ENCODE peak calls at places on chromosomes 3 and 15, in four cellular contexts. Q is body of pancreas, D is GM20000, W is endothelial cell of umbilical vein. E is an unnamed sample.

GRCh38 chr15:86115138-86115801 is 35.6 kb downstream of the AGBL1 start:
- DNase-seq in W (no peak), Q (no peak), D (no peak), E (no peak)

GRCh38 chr3:138359549-138360271 is 11.3 kb downstream of the MRAS start:
- DNase-seq in D (no peak), Q (no peak), W (no peak), E (no peak)

GRCh38 chr3:105606052-105606451 is 239.3 kb downstream of the ALCAM start:
- DNase-seq in D (no peak), Q (no peak), W (no peak), E (no peak)

GRCh38 chr3:141500397-141500796 is 13.6 kb downstream of the RASA2 start:
- DNase-seq in Q (no peak), D (no peak), W (no peak), E (no peak)

GRCh38 chr3:109023656-109024254 is 70.1 kb upstream of the GUCA1C start:
- DNase-seq in W (peak; percentile 44), D (peak; percentile 35), Q (peak; percentile 47), E (no peak)

GRCh38 chr3:42228796-42229195 is 37.2 kb downstream of the CCK start:
- DNase-seq in Q (no peak), W (no peak), D (peak; percentile 62), E (no peak)

GRCh38 chr15:50137893-50138292 is 18.9 kb upstream of the ATP8B4 start:
- DNase-seq in W (no peak), Q (no peak), D (no peak), E (no peak)

GRCh38 chr3:4587061-4587837 is 94.1 kb downstream of the ITPR1 start:
- DNase-seq in Q (no peak), D (no peak), W (no peak), E (no peak)

GRCh38 chr3:179098388-179099077 is 26.9 kb upstream of the ZMAT3 start:
- DNase-seq in D (no peak), Q (no peak), W (no peak), E (no peak)

GRCh38 chr3:50316657-50317242 is 5.8 kb downstream of the HYAL2 start:
- DNase-seq in Q (no peak), D (no peak), W (peak; percentile 41), E (no peak)

GRCh38 chr3:99108508-99108907 is 207.0 kb upstream of the DCBLD2 start:
- DNase-seq in W (peak; percentile 97), D (no peak), Q (no peak), E (no peak)

GRCh38 chr3:134536760-134537159 is 50.9 kb downstream of the CEP63 start:
- DNase-seq in D (no peak), Q (no peak), W (no peak), E (no peak)

GRCh38 chr15:93929375-93930094 is 301.8 kb upstream of the MCTP2 start:
- DNase-seq in Q (peak; percentile 15), D (no peak), W (no peak), E (no peak)

GRCh38 chr15:66747866-66748265 is 45.8 kb downstream of the SMAD6 start:
- DNase-seq in D (no peak), W (no peak), Q (no peak), E (no peak)

GRCh38 chr3:185586644-185586964 is 509 bp downstream of the SENP2 start:
- DNase-seq in D (no peak), Q (no peak), W (no peak), E (no peak)

GRCh38 chr3:195763843-195764825 is 43.4 kb downstream of the MUC20 start:
- DNase-seq in W (no peak), D (peak; percentile 16), Q (no peak), E (no peak)

DNA sequence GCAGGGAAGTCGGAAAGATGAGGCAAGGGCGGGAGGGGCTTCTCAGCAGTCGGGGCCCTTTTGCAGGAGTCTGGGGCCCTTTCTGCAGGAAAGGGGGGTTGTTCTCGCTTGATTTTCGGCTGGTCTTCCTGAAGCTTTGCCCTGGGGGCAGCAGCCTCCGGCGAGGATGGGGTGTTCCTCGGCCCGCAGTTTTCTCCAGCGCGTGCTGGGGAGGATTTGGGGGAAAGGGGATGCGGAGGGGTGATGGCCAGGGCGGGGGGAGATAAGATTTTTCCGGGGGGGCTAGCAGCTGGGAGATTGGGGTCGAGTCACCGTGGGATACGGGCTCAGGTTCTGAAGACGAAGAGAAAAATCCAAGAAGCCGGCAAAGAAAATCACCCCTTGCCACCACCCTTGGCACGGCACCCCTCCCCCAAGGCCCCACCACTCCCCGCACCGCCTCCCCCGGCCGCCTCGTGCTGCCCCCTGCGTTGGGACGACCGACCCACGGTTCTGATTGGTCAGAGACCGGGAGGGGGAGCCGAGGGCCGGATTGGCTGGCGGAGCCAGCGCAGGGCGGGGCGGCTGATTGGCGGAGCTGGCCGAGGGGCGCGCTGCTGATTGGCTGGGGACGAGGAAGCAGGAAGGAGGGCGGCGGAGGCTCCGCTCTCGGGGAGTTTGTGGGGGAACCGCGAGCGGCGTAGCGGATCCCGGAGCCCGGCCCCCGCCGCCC is at the start of gene BAHD1:
- DNase-seq in D (peak; percentile 100), Q (peak; percentile 97), W (peak; percentile 92), E (peak; percentile 99)
- TF ChIP-seq CTCF in D (no peak), Q (no peak), W (no peak), E (no peak)

GRCh38 chr15:100937171-100937570 is 18.0 kb downstream of the LRRK1 start:
- DNase-seq in W (no peak), D (no peak), Q (no peak), E (no peak)

GRCh38 chr15:100932676-100933348 is 13.7 kb downstream of the LRRK1 start:
- DNase-seq in D (no peak), Q (no peak), W (no peak), E (no peak)

GRCh38 chr15:100931143-100931890 is 12.2 kb downstream of the LRRK1 start:
- DNase-seq in Q (no peak), D (peak; percentile 42), W (no peak), E (no peak)

GRCh38 chr15:100934166-100934565 is 15.0 kb downstream of the LRRK1 start:
- DNase-seq in W (no peak), D (no peak), Q (no peak), E (no peak)

GRCh38 chr15:100934735-100935134 is 15.6 kb downstream of the LRRK1 start:
- DNase-seq in Q (no peak), W (no peak), D (no peak), E (no peak)
- TF ChIP-seq CTCF in Q (no peak), W (no peak), D (no peak), E (peak; percentile 27)

GRCh38 chr15:60077581-60078359 is 73.7 kb downstream of the FOXB1 start:
- DNase-seq in Q (no peak), W (no peak), D (no peak), E (no peak)

GRCh38 chr15:60076055-60076454 is 71.9 kb downstream of the FOXB1 start:
- DNase-seq in Q (no peak), D (no peak), W (no peak), E (no peak)

GRCh38 chr15:60081976-60082375 is 77.9 kb downstream of the FOXB1 start:
- DNase-seq in Q (no peak), D (no peak), W (no peak), E (no peak)

GRCh38 chr15:60076582-60077263 is 72.6 kb downstream of the FOXB1 start:
- DNase-seq in Q (no peak), W (no peak), D (no peak), E (no peak)

GRCh38 chr15:60079210-60079609 is 75.1 kb downstream of the FOXB1 start:
- DNase-seq in D (no peak), Q (no peak), W (no peak), E (no peak)
- TF ChIP-seq CTCF in D (no peak), Q (no peak), W (no peak), E (peak; percentile 55)

DNA sequence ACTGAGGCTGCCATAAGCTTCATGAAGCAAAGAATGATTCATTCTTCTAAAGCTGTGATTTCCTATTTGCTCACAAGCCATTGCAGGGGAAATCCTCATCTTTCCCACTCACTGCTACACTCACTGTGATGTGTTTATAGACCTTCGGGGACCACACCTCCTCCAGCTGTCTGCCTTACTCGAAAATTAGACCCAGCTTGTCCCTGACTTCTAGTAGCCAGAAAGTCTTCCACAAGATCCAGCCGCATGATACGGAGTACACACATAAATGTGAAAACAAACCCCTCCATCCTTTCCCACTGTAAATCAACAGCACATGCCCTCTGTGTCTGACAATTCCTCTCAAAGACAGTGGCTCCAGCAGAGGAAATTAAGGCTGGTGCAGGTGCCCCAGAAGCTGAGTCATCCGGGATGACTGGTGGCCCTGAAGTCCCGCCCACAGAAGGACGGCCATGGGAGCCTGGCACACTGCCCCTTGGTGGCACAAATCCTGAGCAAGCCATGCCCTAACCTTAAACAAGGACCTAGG is 172.0 kb downstream of the STT3B start:
- DNase-seq in W (peak; percentile 80), D (no peak), Q (peak; percentile 90), E (no peak)
- TF ChIP-seq CTCF in W (no peak), D (no peak), Q (peak; percentile 29), E (no peak)

DNA sequence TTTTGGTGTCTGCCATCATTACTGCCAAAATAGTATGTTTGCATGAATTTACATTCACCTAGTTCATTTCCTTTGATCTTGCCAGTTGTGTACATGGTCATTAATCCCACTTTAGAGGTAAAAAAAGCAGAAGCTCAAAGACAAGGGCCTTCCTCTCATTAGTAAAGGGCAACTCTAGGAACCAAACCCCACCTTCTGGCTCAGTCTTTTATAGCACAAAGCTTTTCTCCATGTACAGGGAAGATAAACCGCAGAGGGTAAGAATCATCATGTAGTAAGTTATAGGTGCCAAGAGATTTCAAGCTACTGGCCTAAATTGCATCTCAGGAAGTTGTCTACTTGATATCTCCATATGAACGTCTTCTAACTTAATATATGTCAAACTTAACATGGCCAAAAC is 19.3 kb upstream of the SPG21 start:
- DNase-seq in Q (no peak), D (no peak), W (no peak), E (no peak)
- TF ChIP-seq CTCF in Q (no peak), D (peak; percentile 1), W (no peak), E (peak; percentile 41)

DNA sequence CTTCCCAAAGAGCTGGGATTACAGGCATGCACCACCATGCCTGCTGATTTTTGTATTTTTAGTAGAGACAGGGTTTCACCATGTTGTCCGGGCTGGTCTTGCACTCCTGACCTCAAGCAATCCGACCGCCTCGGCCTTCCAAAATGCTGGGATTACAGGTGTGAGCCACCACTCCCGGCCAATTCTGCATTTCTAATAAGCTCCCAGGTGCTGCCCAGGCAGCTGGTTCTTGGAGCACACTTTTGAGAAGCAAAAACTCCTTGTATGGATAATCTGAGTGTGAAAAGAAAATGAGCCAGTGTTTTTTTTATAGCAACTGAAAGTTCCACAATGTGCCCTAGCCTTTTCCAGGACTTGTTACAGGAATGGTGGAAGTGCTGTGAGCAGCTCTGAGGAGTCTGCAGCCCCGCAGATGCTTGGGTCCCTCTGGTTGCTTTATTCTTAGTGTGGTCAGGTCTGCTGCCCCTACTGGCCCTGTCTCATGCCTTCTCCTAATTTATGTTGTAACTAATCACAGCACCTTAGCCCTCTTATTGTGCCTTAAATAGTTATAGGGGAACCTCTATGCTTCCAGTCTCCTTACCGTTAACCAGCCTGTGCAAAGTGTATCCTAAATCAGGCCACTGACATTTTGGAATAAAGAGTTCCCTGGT is 13.5 kb upstream of the KCNAB1 start:
- DNase-seq in Q (no peak), W (no peak), D (no peak), E (no peak)
- TF ChIP-seq CTCF in Q (no peak), W (no peak), D (no peak), E (peak; percentile 54)